ENCODE peak calls at places on chromosomes 2 and 18, in six cellular contexts. One of them, this sample, is unnamed.

GRCh38 chr2:168722592-168722991 is 79.8 kb upstream of the NOSTRIN start:
- DNase-seq in fibroblast of the conjunctiva: peak; percentile 3
- DNase-seq in G401: no peak
- DNase-seq in NCI-H1092: no peak
- DNase-seq in GM20000: no peak
- DNase-seq in neural progenitor cell: no peak
- DNase-seq in this sample: no peak

GRCh38 chr2:50953021-50953420 is 78.9 kb downstream of the NRXN1 start:
- DNase-seq in GM20000: no peak
- DNase-seq in neural progenitor cell: no peak
- DNase-seq in fibroblast of the conjunctiva: peak; percentile 56
- DNase-seq in G401: no peak
- DNase-seq in NCI-H1092: no peak
- DNase-seq in this sample: no peak

GRCh38 chr2:11835403-11835802 is 89.0 kb downstream of the LPIN1 start:
- DNase-seq in fibroblast of the conjunctiva: no peak
- DNase-seq in GM20000: no peak
- DNase-seq in G401: no peak
- DNase-seq in NCI-H1092: no peak
- DNase-seq in neural progenitor cell: no peak
- DNase-seq in this sample: no peak

GRCh38 chr2:118943286-118943685 is 1.3 kb downstream of the MARCO start:
- DNase-seq in fibroblast of the conjunctiva: no peak
- DNase-seq in G401: no peak
- DNase-seq in GM20000: no peak
- DNase-seq in neural progenitor cell: no peak
- DNase-seq in NCI-H1092: no peak
- DNase-seq in this sample: no peak

GRCh38 chr2:228689049-228689448 is 507.6 kb upstream of the SPHKAP start:
- DNase-seq in G401: no peak
- DNase-seq in fibroblast of the conjunctiva: no peak
- DNase-seq in GM20000: no peak
- DNase-seq in neural progenitor cell: peak; percentile 80
- DNase-seq in NCI-H1092: peak; percentile 18
- DNase-seq in this sample: no peak

GRCh38 chr2:180644709-180645108 is 335.7 kb upstream of the UBE2E3 start:
- DNase-seq in NCI-H1092: no peak
- DNase-seq in GM20000: no peak
- DNase-seq in neural progenitor cell: no peak
- DNase-seq in fibroblast of the conjunctiva: no peak
- DNase-seq in G401: no peak
- DNase-seq in this sample: no peak

GRCh38 chr2:173399229-173399628 is 44.6 kb downstream of the CDCA7 start:
- DNase-seq in fibroblast of the conjunctiva: no peak
- DNase-seq in GM20000: no peak
- DNase-seq in NCI-H1092: no peak
- DNase-seq in neural progenitor cell: no peak
- DNase-seq in G401: no peak
- DNase-seq in this sample: no peak

GRCh38 chr18:49585781-49586663 is 24.2 kb downstream of the LIPG start:
- DNase-seq in neural progenitor cell: peak; percentile 26
- DNase-seq in G401: peak; percentile 68
- DNase-seq in fibroblast of the conjunctiva: no peak
- DNase-seq in GM20000: no peak
- DNase-seq in NCI-H1092: no peak
- DNase-seq in this sample: no peak

GRCh38 chr18:58570360-58571064 is 58.4 kb downstream of the ALPK2 start:
- DNase-seq in fibroblast of the conjunctiva: no peak
- DNase-seq in neural progenitor cell: no peak
- DNase-seq in NCI-H1092: no peak
- DNase-seq in GM20000: no peak
- DNase-seq in G401: no peak
- DNase-seq in this sample: no peak

GRCh38 chr2:167675906-167676305 is 571.5 kb downstream of the STK39 start:
- DNase-seq in fibroblast of the conjunctiva: no peak
- DNase-seq in NCI-H1092: no peak
- DNase-seq in neural progenitor cell: no peak
- DNase-seq in GM20000: no peak
- DNase-seq in G401: no peak
- DNase-seq in this sample: no peak

GRCh38 chr2:80852808-80853139 is 548.2 kb upstream of the LRRTM1 start:
- DNase-seq in GM20000: no peak
- DNase-seq in G401: no peak
- DNase-seq in NCI-H1092: no peak
- DNase-seq in neural progenitor cell: peak; percentile 64
- DNase-seq in fibroblast of the conjunctiva: no peak
- DNase-seq in this sample: no peak

This sample was measured in germinal center.